ENCODE peak calls at places on chromosomes 2 and 18, in five cellular contexts. S is H1, W is IMR-90, E is K562, C is HepG2. G is an unnamed sample.

GRCh38 chr2:241570961-241571581 is 12.5 kb downstream of the BOK start:
- DNase-seq in W (no peak), C (no peak), S (no peak), E (no peak), G (no peak)

GRCh38 chr2:81481994-81482368 is 1177.4 kb upstream of the LRRTM1 start:
- DNase-seq in W (no peak), E (peak; percentile 83), S (no peak), C (no peak), G (no peak)

GRCh38 chr2:161112885-161113284 is 47.3 kb upstream of the TANK start:
- DNase-seq in W (no peak), E (no peak), S (no peak), C (no peak), G (no peak)

GRCh38 chr2:236167297-236168109 is 683 bp downstream of the GBX2 start:
- DNase-seq in C (no peak), W (peak; percentile 42), S (peak; percentile 73), E (peak; percentile 46), G (peak; percentile 51)

GRCh38 chr2:651961-652373 is 25.2 kb downstream of the TMEM18 start:
- DNase-seq in S (peak; percentile 19), C (no peak), E (no peak), W (no peak), G (no peak)

GRCh38 chr2:138029238-138029637 is 65.0 kb downstream of the HNMT start:
- DNase-seq in W (peak; percentile 3), E (no peak), C (no peak), S (no peak), G (no peak)

GRCh38 chr2:96167407-96168013 is 22.3 kb upstream of the DUSP2 start:
- DNase-seq in S (no peak), C (no peak), E (no peak), W (no peak), G (no peak)

GRCh38 chr18:8283901-8284585 is 325.2 kb upstream of the RAB12 start:
- DNase-seq in E (no peak), C (peak; percentile 78), W (peak; percentile 74), S (no peak), G (no peak)

GRCh38 chr2:207744451-207744850 is 25.3 kb downstream of the FZD5 start:
- DNase-seq in C (no peak), W (no peak), E (no peak), S (no peak), G (no peak)

DNA sequence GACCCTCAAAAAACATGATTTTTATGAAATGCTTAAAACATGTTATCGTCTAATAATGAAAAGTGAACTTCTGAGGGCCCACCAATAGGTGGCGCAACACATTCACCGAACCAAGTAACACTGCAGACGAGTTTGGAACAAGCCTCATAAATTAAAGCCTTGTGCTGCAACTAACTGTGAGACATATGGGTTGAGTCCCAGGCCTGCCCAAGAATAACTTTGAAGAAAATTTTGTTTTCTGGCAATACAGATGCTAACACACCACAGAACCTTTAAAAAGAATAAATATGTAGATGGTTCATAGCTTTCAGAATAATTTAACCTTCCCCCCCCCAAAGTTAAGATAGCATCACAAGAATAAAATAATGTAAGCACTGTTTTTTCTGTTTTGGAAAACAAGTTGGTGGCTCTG is 285.9 kb downstream of the RNF144A start:
- DNase-seq in W (peak; percentile 56), S (peak; percentile 54), E (peak; percentile 65), C (peak; percentile 49), G (peak; percentile 71)
- TF ChIP-seq MAFK in W (no peak), S (no peak), E (no peak), C (no peak), G (no peak)

GRCh38 chr18:63158676-63159291 is 160.8 kb downstream of the BCL2 start:
- DNase-seq in S (no peak), C (no peak), E (no peak), W (no peak), G (no peak)

GRCh38 chr18:63161728-63162195 is 157.8 kb downstream of the BCL2 start:
- DNase-seq in W (peak; percentile 93), E (peak; percentile 44), S (no peak), C (peak; percentile 2), G (peak; percentile 20)

GRCh38 chr18:63161032-63161727 is 158.4 kb downstream of the BCL2 start:
- DNase-seq in S (no peak), W (no peak), C (no peak), E (no peak), G (no peak)

GRCh38 chr18:63159590-63159989 is 160.0 kb downstream of the BCL2 start:
- DNase-seq in S (no peak), E (no peak), W (no peak), C (no peak), G (no peak)

DNA sequence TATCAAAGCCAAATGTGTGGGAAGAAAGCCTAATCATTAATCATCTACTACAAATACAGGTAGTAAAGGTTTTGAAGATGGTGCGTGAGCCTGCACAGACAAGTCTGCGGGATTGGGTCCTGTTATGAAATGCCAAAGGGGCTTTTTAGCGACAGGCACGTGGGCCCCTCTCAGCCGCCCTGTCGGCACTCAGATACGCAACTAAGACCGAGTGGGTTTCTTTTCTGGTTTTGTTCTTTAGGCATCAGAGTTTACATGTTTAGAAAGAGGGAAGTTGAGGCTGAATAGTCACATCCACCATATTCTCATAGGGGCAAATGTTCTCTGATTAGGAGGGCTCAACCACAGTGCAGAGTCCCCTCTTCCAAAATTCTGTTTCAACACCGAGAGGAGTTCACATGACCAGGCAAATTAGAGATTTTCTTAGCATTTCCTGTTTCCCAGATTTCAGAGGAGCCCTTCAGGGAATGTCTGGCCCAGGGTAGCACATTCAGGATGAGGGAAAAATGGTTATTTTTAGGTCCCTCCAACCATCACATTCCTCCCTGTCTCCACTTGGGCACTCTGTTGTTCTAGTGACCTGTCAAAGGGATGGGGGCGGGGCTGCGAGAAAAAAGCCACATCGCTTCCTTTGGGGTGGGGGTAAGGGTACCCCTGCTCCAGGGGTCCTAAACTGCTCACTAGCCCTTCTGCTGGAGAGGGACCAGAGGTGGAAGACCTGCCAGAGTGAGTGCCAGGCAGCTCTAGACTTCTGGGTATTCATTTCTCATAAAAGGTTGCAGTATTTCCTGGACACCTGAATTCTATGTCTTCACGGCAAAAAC is 159.2 kb downstream of the BCL2 start:
- DNase-seq in W (no peak), S (no peak), E (no peak), C (no peak), G (no peak)
- TF ChIP-seq MAFK in W (no peak), S (no peak), E (no peak), C (no peak), G (no peak)

DNA sequence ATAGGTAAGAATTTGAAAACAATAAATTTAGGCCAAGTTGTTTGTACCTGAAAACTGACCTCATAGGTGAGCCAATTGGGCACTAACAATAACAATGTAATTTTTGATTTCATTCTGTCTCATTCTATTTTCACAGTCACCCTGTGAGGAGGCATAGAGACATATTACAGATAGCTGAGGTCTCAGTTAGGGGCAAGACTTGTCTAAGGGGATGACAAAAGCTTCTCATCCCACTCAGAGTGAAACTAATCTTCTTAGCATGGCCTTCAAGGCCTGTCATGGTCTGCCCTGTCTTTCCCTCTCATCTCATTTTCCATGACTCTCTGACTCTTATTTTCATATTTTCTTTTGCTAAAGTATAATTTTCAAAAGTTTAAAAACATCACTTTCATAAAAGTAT is 562.0 kb upstream of the TNP1 start:
- DNase-seq in W (no peak), S (no peak), C (no peak), E (no peak), G (no peak)
- TF ChIP-seq MAFK in W (no peak), S (no peak), C (no peak), E (no peak), G (no peak)

GRCh38 chr2:99598435-99598834 is 108.6 kb upstream of the REV1 start:
- DNase-seq in C (no peak), W (no peak), S (no peak), E (peak; percentile 41), G (no peak)
- TF ChIP-seq MAFK in C (no peak), W (no peak), S (no peak), E (no peak), G (no peak)

DNA sequence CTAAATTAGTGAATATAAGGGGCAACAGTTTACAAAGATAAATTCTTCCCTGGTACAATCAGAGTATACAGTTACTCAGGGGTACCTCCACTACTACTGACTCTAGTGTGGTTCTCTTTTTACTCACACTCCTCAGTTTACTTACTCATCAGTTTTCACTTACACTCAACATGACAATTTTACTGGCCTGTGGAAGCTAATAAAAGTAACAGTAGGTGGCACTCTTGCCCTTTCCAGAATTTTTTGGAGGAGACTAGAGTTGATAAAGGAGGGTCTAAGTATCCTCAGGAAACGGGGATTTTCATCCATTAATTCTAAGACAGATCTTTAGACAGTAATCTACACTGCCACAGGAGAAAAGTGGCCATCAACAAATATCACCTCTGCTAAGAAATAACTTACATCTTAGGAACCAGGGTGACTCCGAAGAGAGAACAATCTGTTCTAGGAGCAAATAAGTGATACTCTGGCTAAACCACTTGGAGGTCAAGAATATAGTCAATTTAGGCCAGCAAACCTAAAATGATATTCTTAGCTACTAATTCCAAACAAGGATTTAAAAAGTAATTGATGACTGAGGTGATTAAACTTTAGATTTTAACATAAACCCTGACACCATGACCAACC is 61.3 kb downstream of the ATL2 start:
- DNase-seq in S (no peak), E (peak; percentile 58), C (peak; percentile 68), W (peak; percentile 59), G (peak; percentile 58)
- TF ChIP-seq MAFK in S (peak; percentile 81), E (peak; percentile 69), C (peak; percentile 86), W (peak; percentile 82), G (peak; percentile 96)

DNA sequence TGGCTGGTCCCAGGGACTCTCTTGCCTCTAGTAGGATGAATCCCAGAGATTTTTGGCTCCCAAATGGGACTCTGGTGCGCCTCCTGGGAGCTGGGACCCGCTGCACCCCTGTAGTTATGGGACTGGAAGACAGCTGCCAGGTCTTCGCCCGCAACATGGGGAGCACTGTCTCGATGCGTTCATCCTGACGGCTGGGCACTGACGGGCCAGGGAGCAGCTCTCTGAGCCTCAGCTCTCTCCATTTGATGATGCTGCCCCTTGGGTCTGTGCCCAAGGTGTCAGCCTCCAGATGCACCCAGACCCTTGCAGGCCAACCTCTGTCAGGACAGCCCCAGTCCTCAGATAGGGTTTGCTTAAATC is 9.3 kb upstream of the ARMC9 start:
- DNase-seq in S (no peak), C (no peak), W (no peak), E (no peak), G (no peak)
- TF ChIP-seq MAFK in S (no peak), C (no peak), W (no peak), E (no peak), G (no peak)